ENCODE peak calls at places on chromosome 19, in ten cellular contexts. I is hippocampal formation; Z is activated naive CD8-positive, alpha-beta T cell treated with anti-CD3 and anti-CD28 coated beads, Interleukin-2, amount 50 U/mL, for 16 hours; F is body of pancreas; M is dorsolateral prefrontal cortex; E is lung microvascular endothelial cell; G is effector memory CD4-positive, alpha-beta T cell; O is fibroblast of lung; L is stimulated activated CD4-positive, alpha-beta T cell treated with anti-CD3 and anti-CD28 coated beads, Interleukin-2, amount 100 ng/mL, for 24 hours; X is astrocyte. J is an unnamed sample.

GRCh38 chr19:48506138-48506733 is 5.4 kb downstream of the LMTK3 start:
- DNase-seq in I (no peak), Z (no peak), X (no peak), E (peak), G (no peak), M (no peak), F (no peak), L (no peak), O (peak), J (no peak)

GRCh38 chr19:21604351-21604926 is 99.0 kb downstream of the ZNF429 start:
- DNase-seq in O (peak), F (no peak), Z (no peak), M (no peak), G (no peak), E (peak), X (peak), I (no peak), L (no peak), J (peak)

GRCh38 chr19:50167314-50167721 is 4.2 kb upstream of the IZUMO2 start:
- DNase-seq in G (no peak), L (no peak), E (no peak), I (no peak), Z (no peak), F (peak), O (no peak), M (no peak), X (no peak), J (peak)

GRCh38 chr19:23415034-23415433 is 19.8 kb upstream of the ZNF91 start:
- DNase-seq in E (no peak), G (no peak), M (no peak), Z (no peak), L (no peak), I (no peak), X (no peak), F (no peak), O (no peak), J (peak)

GRCh38 chr19:5434970-5435641 is 20.1 kb upstream of the ZNRF4 start:
- DNase-seq in I (no peak), G (no peak), M (peak), O (peak), Z (peak), L (peak), F (no peak), X (peak), E (peak), J (no peak)

GRCh38 chr19:984165-984967 is at the start of gene WDR18:
- DNase-seq in X (peak), G (peak), L (peak), M (peak), E (peak), I (peak), O (peak), F (peak), Z (peak), J (peak)

GRCh38 chr19:45164577-45165335 is 4.0 kb upstream of the NKPD1 start:
- DNase-seq in F (peak), G (peak), O (peak), X (peak), E (peak), M (no peak), I (no peak), Z (no peak), L (peak), J (peak)

GRCh38 chr19:46648961-46649960 is 11.7 kb downstream of the DACT3 start:
- DNase-seq in E (no peak), L (no peak), M (no peak), G (no peak), X (no peak), Z (no peak), I (no peak), F (no peak), O (no peak), J (no peak)

GRCh38 chr19:50516859-50517703 is 3.4 kb upstream of the ASPDH start:
- DNase-seq in Z (no peak), L (no peak), M (no peak), O (no peak), I (no peak), X (no peak), G (no peak), E (no peak), F (no peak), J (no peak)

J was measured in left kidney.